ENCODE peak calls at places on chromosomes 7 and 10, in six cellular contexts. B is dorsolateral prefrontal cortex; R is H9; K is neural progenitor cell; N is CD4-positive, alpha-beta T cell; M is bronchial epithelial cell. Y is an unnamed sample.

GRCh38 chr7:121306565-121306964 is 22.2 kb upstream of the WNT16 start:
- DNase-seq in B (no peak), R (no peak), K (no peak), N (no peak), M (no peak), Y (no peak)

GRCh38 chr7:90726623-90727022 is 130.5 kb downstream of the CDK14 start:
- DNase-seq in B (no peak), R (no peak), K (peak), N (no peak), M (peak), Y (no peak)

GRCh38 chr10:116274141-116274861 is 1.3 kb upstream of the GFRA1 start:
- DNase-seq in B (no peak), R (peak), K (peak), N (no peak), M (no peak), Y (no peak)

GRCh38 chr7:17986826-17987225 is 40.8 kb downstream of the PRPS1L1 start:
- DNase-seq in B (no peak), R (no peak), K (no peak), N (no peak), M (peak), Y (no peak)

GRCh38 chr10:62726142-62726541 is 78.4 kb upstream of the ADO start:
- DNase-seq in B (peak), R (no peak), K (no peak), N (no peak), M (no peak), Y (peak)

GRCh38 chr7:55520426-55521140 is 51.7 kb downstream of the VOPP1 start:
- DNase-seq in B (no peak), R (no peak), K (no peak), N (no peak), M (no peak), Y (no peak)

GRCh38 chr7:80346704-80347103 is 165.2 kb downstream of the GNAT3 start:
- DNase-seq in B (no peak), R (no peak), K (no peak), N (no peak), M (peak), Y (no peak)

GRCh38 chr10:100498059-100498458 is 21.6 kb downstream of the SEC31B start:
- DNase-seq in B (no peak), R (no peak), K (no peak), N (no peak), M (no peak), Y (no peak)

GRCh38 chr10:125911990-125912389 is 15.6 kb downstream of the FANK1 start:
- DNase-seq in B (no peak), R (no peak), K (no peak), N (no peak), M (no peak), Y (no peak)

GRCh38 chr10:84237199-84238051 is 3.9 kb downstream of the LRIT1 start:
- DNase-seq in B (no peak), R (peak), K (peak), N (no peak), M (no peak), Y (no peak)
- TF ChIP-seq CTCF in B (no peak), R (peak), K (peak), N (no peak), M (peak), Y (no peak)

DNA sequence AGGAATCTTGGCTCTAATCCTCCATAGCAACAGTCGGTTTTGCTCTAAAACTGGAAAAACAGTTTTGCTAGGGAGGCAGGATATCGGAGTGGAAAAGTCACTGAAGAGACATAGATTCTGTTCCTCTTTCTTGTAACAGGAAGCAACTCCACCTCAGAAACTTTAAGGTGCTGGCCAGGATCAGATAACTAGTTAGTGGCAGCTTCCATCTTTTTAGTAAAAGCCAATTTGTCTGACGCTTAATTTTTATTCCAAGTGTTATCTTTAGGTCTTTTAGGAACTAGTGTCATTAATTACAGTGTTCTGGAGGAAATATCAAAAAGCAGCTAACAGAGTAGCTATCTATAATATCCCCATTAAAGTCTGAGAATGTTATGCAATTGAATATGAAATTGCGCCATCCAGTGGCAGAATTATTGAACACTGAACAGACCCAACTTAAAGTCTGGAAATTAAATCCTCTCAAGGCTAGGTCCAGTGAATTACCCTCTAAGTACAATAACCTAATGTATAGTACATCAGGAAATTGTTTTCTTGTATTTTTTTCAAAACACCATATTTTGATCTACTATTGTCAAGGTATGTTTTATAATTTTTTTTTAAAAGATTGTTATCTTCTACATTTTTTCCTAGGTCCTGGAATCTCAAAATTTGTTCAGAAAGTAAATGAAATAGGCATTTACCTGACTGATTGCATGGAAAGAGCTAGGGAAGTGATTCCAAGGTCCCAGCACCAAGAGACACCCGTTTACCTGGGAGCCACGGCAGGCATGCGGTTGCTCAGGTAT is 65.9 kb upstream of the CC2D2B start:
- DNase-seq in B (no peak), R (no peak), K (peak), N (no peak), M (peak), Y (peak)
- TF ChIP-seq CTCF in B (peak), R (peak), K (peak), N (peak), M (peak), Y (peak)

GRCh38 chr7:137576481-137576880 is 232.9 kb upstream of the PTN start:
- DNase-seq in B (no peak), R (no peak), K (no peak), N (no peak), M (peak), Y (no peak)
- TF ChIP-seq CTCF in B (no peak), R (no peak), K (no peak), N (no peak), M (no peak), Y (no peak)

DNA sequence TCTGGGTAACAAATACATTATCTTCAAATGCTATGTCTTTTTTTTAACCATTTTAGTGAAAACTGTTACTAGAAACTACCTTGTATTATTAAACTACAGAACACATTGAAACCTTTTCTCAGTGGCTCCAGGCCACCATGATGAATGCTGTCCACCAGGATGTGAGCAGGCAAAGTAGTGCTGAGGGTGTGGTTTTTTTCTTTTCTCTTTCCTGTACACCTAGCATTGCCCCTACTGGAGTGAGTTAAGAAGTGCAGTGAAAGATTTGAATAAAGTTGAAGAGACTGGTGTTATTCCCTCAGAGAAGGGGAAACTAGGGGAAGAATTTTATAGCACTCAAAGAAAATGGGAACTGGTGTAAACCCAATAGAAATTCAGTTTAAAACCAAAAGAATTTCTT is 120.0 kb upstream of the SAMD8 start:
- DNase-seq in B (no peak), R (no peak), K (peak), N (no peak), M (peak), Y (no peak)
- TF ChIP-seq CTCF in B (no peak), R (peak), K (peak), N (peak), M (peak), Y (peak)

DNA sequence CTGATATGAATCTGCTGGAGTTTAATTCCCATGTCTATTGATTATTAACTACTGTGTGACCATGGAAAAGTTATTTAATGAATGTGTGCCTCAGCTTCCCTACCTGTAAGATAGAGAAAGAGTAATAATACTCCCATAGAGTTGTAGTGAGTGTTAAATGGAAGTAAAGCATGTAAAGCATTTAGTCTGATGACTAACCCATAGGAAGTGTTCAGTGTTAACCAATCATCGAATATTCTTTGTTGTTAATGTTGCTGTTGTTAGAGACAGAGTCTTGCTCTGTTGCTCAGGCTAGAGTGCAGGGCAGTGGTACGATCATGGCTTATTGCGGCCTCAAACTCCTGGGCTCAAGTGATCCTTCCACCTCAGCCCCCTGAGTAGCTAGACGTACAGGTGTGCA is 36.2 kb upstream of the CCDC6 start:
- DNase-seq in B (no peak), R (no peak), K (no peak), N (no peak), M (peak), Y (no peak)
- TF ChIP-seq CTCF in B (no peak), R (no peak), K (no peak), N (no peak), M (no peak), Y (no peak)

DNA sequence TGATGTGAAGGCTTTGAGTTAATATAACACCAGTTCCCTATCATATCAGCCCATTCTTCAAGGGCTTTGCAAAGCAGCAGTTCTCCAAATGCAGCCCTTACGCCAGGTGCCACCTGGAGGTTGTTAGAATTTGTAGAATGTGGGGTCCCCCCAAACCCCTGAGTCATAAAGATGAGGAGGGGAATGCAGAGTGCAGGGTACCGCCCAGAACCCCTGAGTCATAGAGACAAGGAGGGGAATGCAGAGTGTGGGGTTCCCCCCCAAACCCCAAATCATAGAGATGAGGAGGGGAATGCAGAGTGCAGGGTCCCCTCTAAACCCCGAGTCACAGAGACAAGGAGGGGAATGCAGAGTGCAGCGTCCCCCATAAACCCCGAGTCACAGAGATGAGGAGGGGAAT is 605.8 kb downstream of the PTPRN2 start:
- DNase-seq in B (no peak), R (peak), K (no peak), N (no peak), M (no peak), Y (no peak)
- TF ChIP-seq CTCF in B (no peak), R (no peak), K (no peak), N (no peak), M (no peak), Y (no peak)

DNA sequence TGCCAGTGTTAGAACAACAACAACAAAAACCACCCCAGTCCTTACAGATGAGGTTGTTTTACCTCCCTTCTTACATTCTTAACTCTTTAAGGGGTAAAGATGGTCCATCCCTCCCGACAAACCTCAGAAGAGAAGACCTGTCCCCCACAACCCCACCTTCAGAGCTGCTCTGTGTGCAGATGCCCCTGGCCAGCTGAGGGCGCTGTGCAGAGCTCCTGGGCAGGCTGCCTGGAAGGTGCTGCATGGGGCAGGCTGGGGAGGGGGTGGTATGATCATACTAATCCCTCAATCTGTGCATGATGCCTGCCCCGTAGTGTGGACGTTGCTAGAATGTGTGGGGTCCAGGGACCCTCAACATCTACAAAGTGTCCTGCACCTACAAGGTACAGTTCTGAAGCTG is 387.1 kb downstream of the INHBA start:
- DNase-seq in B (no peak), R (peak), K (peak), N (no peak), M (no peak), Y (no peak)
- TF ChIP-seq CTCF in B (no peak), R (peak), K (peak), N (no peak), M (peak), Y (no peak)

Y was measured in GM06990.